ENCODE peak calls at places on chromosomes 6 and 20, in seven cellular contexts. D is upper lobe of right lung, L is MV-4-11, K is left colon, O is iris pigment epithelial cell, U is fibroblast of mammary gland, C is T follicular helper cell. I is an unnamed sample.

GRCh38 chr6:119333707-119334295 is 15.8 kb downstream of the MAN1A1 start:
- DNase-seq in U (no peak), K (no peak), C (no peak), D (no peak), L (no peak), O (no peak), I (no peak)

GRCh38 chr6:135811172-135811571 is 40.3 kb upstream of the PDE7B start:
- DNase-seq in L (no peak), D (no peak), O (no peak), C (no peak), U (no peak), K (no peak), I (no peak)

GRCh38 chr20:18624948-18625347 is 37.1 kb downstream of the DTD1 start:
- DNase-seq in L (no peak), D (no peak), K (no peak), U (no peak), O (no peak), C (no peak), I (no peak)

GRCh38 chr6:156719720-156720563 is 57.2 kb upstream of the ARID1B start:
- DNase-seq in C (peak; percentile 59), U (peak; percentile 91), K (peak; percentile 97), D (peak; percentile 97), O (peak; percentile 97), L (peak; percentile 90), I (peak; percentile 72)

GRCh38 chr6:1477432-1478090 is 88.2 kb downstream of the FOXF2 start:
- DNase-seq in K (no peak), C (no peak), L (no peak), D (no peak), U (peak; percentile 86), O (peak; percentile 87), I (no peak)

GRCh38 chr6:34679552-34680255 is 16.9 kb downstream of the ILRUN start:
- DNase-seq in C (no peak), U (peak; percentile 33), O (no peak), L (peak; percentile 66), D (no peak), K (no peak), I (no peak)

GRCh38 chr6:156021746-156022396 is 566.2 kb upstream of the NOX3 start:
- DNase-seq in O (peak; percentile 39), D (no peak), L (no peak), K (no peak), U (peak; percentile 62), C (no peak), I (no peak)

GRCh38 chr6:120077489-120077888 is 727.9 kb upstream of the MAN1A1 start:
- DNase-seq in D (no peak), O (no peak), C (no peak), U (peak; percentile 37), K (no peak), L (no peak), I (no peak)

GRCh38 chr6:91288741-91289140 is 701.9 kb upstream of the MAP3K7 start:
- DNase-seq in K (no peak), C (no peak), O (no peak), L (peak; percentile 33), D (no peak), U (no peak), I (no peak)

GRCh38 chr6:130434174-130434873 is 68.5 kb downstream of the TMEM200A start:
- DNase-seq in C (no peak), K (no peak), L (peak; percentile 42), U (peak; percentile 50), D (no peak), O (peak; percentile 88), I (no peak)

GRCh38 chr6:92777146-92777740 is 642.1 kb downstream of the EPHA7 start:
- DNase-seq in K (no peak), L (peak; percentile 52), C (no peak), U (peak; percentile 0), O (peak; percentile 18), D (no peak), I (no peak)

GRCh38 chr6:13673368-13673767 is 38.3 kb downstream of the RANBP9 start:
- DNase-seq in D (no peak), C (no peak), U (no peak), K (no peak), O (no peak), L (no peak), I (no peak)

GRCh38 chr20:38722708-38723068 is 1.6 kb upstream of the SLC32A1 start:
- DNase-seq in O (no peak), C (no peak), K (no peak), D (no peak), U (no peak), L (no peak), I (no peak)

GRCh38 chr6:15331629-15332241 is 85.9 kb downstream of the JARID2 start:
- DNase-seq in O (no peak), D (no peak), C (no peak), L (no peak), K (no peak), U (no peak), I (no peak)